ENCODE peak calls at places on chromosomes 2 and 18, in ten cellular contexts. E is mammary epithelial cell, Q is fibroblast of mammary gland, G is K562, F is RWPE2, Z is aorta, W is lung, D is AG04450, H is adrenal gland, I is dorsolateral prefrontal cortex. S is an unnamed sample.

GRCh38 chr2:12534646-12535263 is 182.0 kb upstream of the TRIB2 start:
- DNase-seq in E (peak), Q (peak), G (no peak), F (no peak), Z (no peak), W (no peak), D (peak), H (no peak), I (peak), S (peak)

GRCh38 chr2:12661472-12661871 is 55.3 kb upstream of the TRIB2 start:
- DNase-seq in E (peak), Q (no peak), G (no peak), F (no peak), Z (no peak), W (no peak), D (no peak), H (no peak), I (no peak), S (no peak)

GRCh38 chr2:49973917-49974368 is 819.6 kb upstream of the FSHR start:
- DNase-seq in E (peak), Q (peak), G (no peak), F (no peak), Z (peak), W (peak), D (no peak), H (peak), I (peak), S (no peak)

GRCh38 chr2:96977631-96978195 is 8.7 kb downstream of the FAM178B start:
- DNase-seq in E (peak), Q (peak), G (peak), F (no peak), Z (no peak), W (no peak), D (no peak), H (no peak), I (peak), S (no peak)

GRCh38 chr2:194696690-194697089 is 960.3 kb upstream of the SLC39A10 start:
- DNase-seq in E (no peak), Q (no peak), G (no peak), F (no peak), Z (no peak), W (no peak), D (no peak), H (no peak), I (no peak), S (no peak)

GRCh38 chr18:46756559-46757201 is at the start of gene ST8SIA5:
- DNase-seq in E (no peak), Q (no peak), G (no peak), F (no peak), Z (no peak), W (no peak), D (no peak), H (peak), I (no peak), S (no peak)

GRCh38 chr2:220787251-220787650 is 784.9 kb downstream of the EPHA4 start:
- DNase-seq in E (no peak), Q (no peak), G (no peak), F (no peak), Z (no peak), W (no peak), D (no peak), H (no peak), I (no peak), S (no peak)

GRCh38 chr2:29273704-29274611 is 158.7 kb downstream of the CLIP4 start:
- DNase-seq in E (peak), Q (no peak), G (no peak), F (no peak), Z (no peak), W (no peak), D (no peak), H (no peak), I (no peak), S (no peak)

GRCh38 chr2:36993841-36994620 is 27.7 kb upstream of the STRN start:
- DNase-seq in E (no peak), Q (peak), G (no peak), F (no peak), Z (no peak), W (no peak), D (no peak), H (no peak), I (no peak), S (no peak)

GRCh38 chr2:217858519-217859466 is 144.0 kb downstream of the TNS1 start:
- DNase-seq in E (no peak), Q (peak), G (peak), F (no peak), Z (peak), W (peak), D (peak), H (peak), I (peak), S (peak)

GRCh38 chr2:218894168-218895157 is 13.8 kb downstream of the WNT10A start:
- DNase-seq in E (peak), Q (no peak), G (no peak), F (peak), Z (no peak), W (no peak), D (no peak), H (peak), I (no peak), S (no peak)

GRCh38 chr2:121155502-121156056 is 129.4 kb downstream of the TFCP2L1 start:
- DNase-seq in E (no peak), Q (no peak), G (no peak), F (no peak), Z (no peak), W (peak), D (no peak), H (no peak), I (no peak), S (no peak)

GRCh38 chr2:149661844-149662243 is 74.3 kb upstream of the MMADHC start:
- DNase-seq in E (peak), Q (peak), G (no peak), F (no peak), Z (no peak), W (peak), D (peak), H (no peak), I (no peak), S (peak)

GRCh38 chr2:45759310-45759851 is 107.9 kb downstream of the PRKCE start:
- DNase-seq in E (no peak), Q (peak), G (no peak), F (no peak), Z (no peak), W (no peak), D (no peak), H (peak), I (peak), S (no peak)

GRCh38 chr2:234025475-234025874 is 25.0 kb upstream of the SPP2 start:
- DNase-seq in E (no peak), Q (no peak), G (no peak), F (no peak), Z (no peak), W (no peak), D (no peak), H (no peak), I (no peak), S (no peak)

GRCh38 chr2:201697899-201698298 is 545 bp downstream of the MPP4 start:
- DNase-seq in E (peak), Q (peak), G (no peak), F (no peak), Z (no peak), W (no peak), D (peak), H (no peak), I (no peak), S (peak)

GRCh38 chr2:181305151-181306123 is 151.7 kb upstream of the ITGA4 start:
- DNase-seq in E (no peak), Q (peak), G (peak), F (no peak), Z (no peak), W (no peak), D (no peak), H (no peak), I (no peak), S (no peak)

GRCh38 chr2:181308731-181309130 is 148.5 kb upstream of the ITGA4 start:
- DNase-seq in E (no peak), Q (no peak), G (no peak), F (no peak), Z (no peak), W (no peak), D (no peak), H (no peak), I (no peak), S (no peak)

GRCh38 chr2:181307203-181307991 is 149.8 kb upstream of the ITGA4 start:
- DNase-seq in E (no peak), Q (no peak), G (no peak), F (no peak), Z (no peak), W (no peak), D (no peak), H (no peak), I (no peak), S (no peak)

GRCh38 chr2:181309161-181309560 is 148.0 kb upstream of the ITGA4 start:
- DNase-seq in E (no peak), Q (no peak), G (no peak), F (no peak), Z (no peak), W (no peak), D (no peak), H (no peak), I (no peak), S (no peak)

GRCh38 chr2:181306785-181307184 is 150.4 kb upstream of the ITGA4 start:
- DNase-seq in E (no peak), Q (no peak), G (no peak), F (no peak), Z (no peak), W (no peak), D (no peak), H (no peak), I (no peak), S (no peak)
- H3K4me3 ChIP-seq in E (no peak), Q (no peak), G (no peak), F (no peak), Z (no peak), W (no peak), D (no peak), H (no peak), I (no peak), S (no peak)

GRCh38 chr2:101328474-101329007 is 20.0 kb upstream of the RNF149 start:
- DNase-seq in E (peak), Q (peak), G (no peak), F (no peak), Z (no peak), W (peak), D (peak), H (peak), I (no peak), S (no peak)

GRCh38 chr2:101330253-101330921 is 21.9 kb upstream of the RNF149 start:
- DNase-seq in E (peak), Q (no peak), G (no peak), F (no peak), Z (no peak), W (no peak), D (no peak), H (no peak), I (peak), S (no peak)

GRCh38 chr2:101331202-101331601 is 22.7 kb upstream of the RNF149 start:
- DNase-seq in E (no peak), Q (no peak), G (no peak), F (no peak), Z (no peak), W (no peak), D (no peak), H (no peak), I (no peak), S (no peak)

GRCh38 chr2:101327863-101328394 is 19.4 kb upstream of the RNF149 start:
- DNase-seq in E (peak), Q (no peak), G (no peak), F (peak), Z (no peak), W (peak), D (no peak), H (no peak), I (no peak), S (no peak)

DNA sequence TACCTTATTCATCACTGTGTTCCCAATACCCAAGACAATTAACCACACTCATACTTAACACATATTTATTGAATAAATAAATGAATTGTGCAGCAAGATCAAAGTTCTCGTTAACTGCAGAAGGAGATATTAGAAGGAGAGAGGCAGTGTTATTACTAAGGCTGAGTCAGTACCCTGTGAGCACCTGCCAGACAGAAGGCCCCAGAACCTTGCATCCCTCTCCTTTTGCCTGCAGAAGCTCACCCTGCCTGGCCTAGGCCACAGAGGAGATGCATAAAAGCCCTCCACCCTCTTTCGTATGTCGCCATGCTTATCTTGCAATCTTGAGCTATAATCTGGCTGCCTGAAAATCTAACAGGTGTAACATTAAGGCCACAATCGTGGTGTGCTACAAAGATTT is 20.5 kb upstream of the RNF149 start:
- DNase-seq in E (peak), Q (no peak), G (no peak), F (no peak), Z (no peak), W (no peak), D (no peak), H (no peak), I (no peak), S (no peak)
- H3K4me3 ChIP-seq in E (no peak), Q (no peak), G (no peak), F (no peak), Z (no peak), W (no peak), D (no peak), H (no peak), I (no peak), S (no peak)

GRCh38 chr18:7607535-7608173 is 40.5 kb downstream of the PTPRM start:
- DNase-seq in E (no peak), Q (no peak), G (no peak), F (no peak), Z (no peak), W (no peak), D (no peak), H (no peak), I (no peak), S (no peak)

GRCh38 chr18:7609617-7610016 is 42.5 kb downstream of the PTPRM start:
- DNase-seq in E (no peak), Q (no peak), G (no peak), F (no peak), Z (no peak), W (no peak), D (no peak), H (no peak), I (no peak), S (no peak)

GRCh38 chr18:7605705-7606104 is 38.6 kb downstream of the PTPRM start:
- DNase-seq in E (no peak), Q (no peak), G (no peak), F (no peak), Z (no peak), W (no peak), D (no peak), H (no peak), I (no peak), S (no peak)

GRCh38 chr18:7608174-7608550 is 41.0 kb downstream of the PTPRM start:
- DNase-seq in E (no peak), Q (no peak), G (no peak), F (no peak), Z (no peak), W (no peak), D (no peak), H (no peak), I (no peak), S (no peak)

DNA sequence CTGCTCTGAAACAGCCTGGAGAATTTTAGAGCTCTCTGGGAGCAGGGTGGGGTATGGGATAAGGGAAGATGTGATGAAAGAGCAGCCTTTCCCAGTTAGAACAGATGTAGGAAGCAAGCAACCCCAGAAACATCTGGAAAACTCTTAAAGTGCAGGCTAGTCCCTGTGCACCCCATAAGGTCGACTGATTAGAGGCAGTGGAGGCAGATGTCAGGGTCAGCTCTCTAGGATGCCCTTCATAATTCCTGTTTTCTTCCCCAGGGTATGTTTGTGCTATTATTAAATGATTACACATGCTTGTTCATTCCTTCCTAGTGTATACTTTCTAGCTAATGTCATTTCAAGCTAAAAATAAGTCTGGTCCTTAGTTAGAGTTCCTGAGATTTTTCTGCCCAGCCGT is 41.7 kb downstream of the PTPRM start:
- DNase-seq in E (no peak), Q (peak), G (no peak), F (no peak), Z (no peak), W (no peak), D (no peak), H (no peak), I (no peak), S (no peak)
- H3K4me3 ChIP-seq in E (no peak), Q (no peak), G (no peak), F (no peak), Z (no peak), W (no peak), D (no peak), H (no peak), I (no peak), S (no peak)

DNA sequence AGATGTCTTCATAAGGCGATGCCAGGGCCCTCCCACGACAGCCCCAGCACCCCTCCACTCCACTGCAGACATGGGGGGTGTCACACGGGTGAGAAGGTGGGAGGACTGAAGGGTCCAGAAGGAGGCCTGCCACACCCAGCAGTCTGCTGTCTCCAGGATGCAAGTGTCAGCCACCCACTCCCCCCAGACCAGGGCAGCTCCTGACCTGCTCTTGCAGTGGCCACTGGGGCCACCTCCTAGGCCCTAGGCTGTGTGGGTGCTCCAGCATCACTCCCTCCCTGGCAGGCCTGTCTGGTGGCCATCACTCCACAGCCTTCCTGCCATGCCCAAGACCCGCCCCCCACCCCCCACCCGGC is 171.0 kb downstream of the CELF4 start:
- DNase-seq in E (no peak), Q (no peak), G (no peak), F (no peak), Z (no peak), W (no peak), D (no peak), H (no peak), I (no peak), S (no peak)
- H3K4me3 ChIP-seq in E (no peak), Q (no peak), G (no peak), F (no peak), Z (no peak), W (no peak), D (peak), H (no peak), I (peak), S (no peak)

GRCh38 chr2:172095146-172095904 is 7.4 kb downstream of the DLX2 start:
- DNase-seq in E (peak), Q (peak), G (no peak), F (peak), Z (peak), W (no peak), D (peak), H (peak), I (no peak), S (peak)
- H3K4me3 ChIP-seq in E (peak), Q (peak), G (no peak), F (peak), Z (peak), W (no peak), D (peak), H (no peak), I (peak), S (peak)

DNA sequence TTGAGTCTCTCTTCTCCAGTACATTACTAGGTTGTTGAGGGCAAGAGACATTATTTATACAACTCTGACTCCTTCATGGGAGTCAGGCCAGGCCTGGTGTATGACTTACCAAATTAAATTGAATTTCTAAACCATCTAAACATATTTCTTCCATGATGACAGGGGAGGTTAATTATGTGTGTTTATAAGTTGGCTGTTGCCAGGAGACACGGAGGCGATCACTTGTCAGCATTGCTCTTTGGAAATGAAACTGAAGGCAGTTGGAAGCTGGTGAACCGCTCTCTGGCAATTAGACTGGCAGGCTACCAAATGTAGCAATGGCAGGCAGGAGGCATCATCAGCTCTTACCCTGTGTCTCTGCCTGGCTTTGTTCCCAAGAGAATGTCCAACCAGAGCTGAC is 241.4 kb downstream of the KCNS3 start:
- DNase-seq in E (no peak), Q (peak), G (no peak), F (no peak), Z (no peak), W (no peak), D (peak), H (peak), I (no peak), S (peak)
- H3K4me3 ChIP-seq in E (no peak), Q (no peak), G (no peak), F (no peak), Z (no peak), W (no peak), D (no peak), H (no peak), I (no peak), S (no peak)

GRCh38 chr18:11729556-11729955 is 40.5 kb downstream of the GNAL start:
- DNase-seq in E (peak), Q (no peak), G (no peak), F (no peak), Z (no peak), W (no peak), D (no peak), H (no peak), I (no peak), S (no peak)

GRCh38 chr18:11736656-11737055 is 47.6 kb downstream of the GNAL start:
- DNase-seq in E (peak), Q (peak), G (no peak), F (no peak), Z (no peak), W (no peak), D (no peak), H (no peak), I (no peak), S (no peak)

GRCh38 chr18:11728247-11728646 is 39.2 kb downstream of the GNAL start:
- DNase-seq in E (peak), Q (peak), G (peak), F (no peak), Z (no peak), W (no peak), D (no peak), H (no peak), I (no peak), S (no peak)

GRCh38 chr18:11733031-11733430 is 44.0 kb downstream of the GNAL start:
- DNase-seq in E (peak), Q (peak), G (peak), F (no peak), Z (peak), W (peak), D (peak), H (peak), I (peak), S (peak)
- H3K4me3 ChIP-seq in E (peak), Q (no peak), G (no peak), F (peak), Z (no peak), W (no peak), D (peak), H (no peak), I (peak), S (no peak)

GRCh38 chr2:8582191-8582849 is 99.5 kb upstream of the ID2 start:
- DNase-seq in E (no peak), Q (no peak), G (no peak), F (no peak), Z (no peak), W (no peak), D (no peak), H (peak), I (peak), S (no peak)

GRCh38 chr2:8582850-8583399 is 98.9 kb upstream of the ID2 start:
- DNase-seq in E (no peak), Q (no peak), G (no peak), F (no peak), Z (no peak), W (no peak), D (no peak), H (peak), I (no peak), S (no peak)

GRCh38 chr2:8583400-8584173 is 98.3 kb upstream of the ID2 start:
- DNase-seq in E (no peak), Q (peak), G (peak), F (peak), Z (peak), W (peak), D (no peak), H (peak), I (peak), S (no peak)

GRCh38 chr2:8586397-8587051 is 95.3 kb upstream of the ID2 start:
- DNase-seq in E (no peak), Q (no peak), G (no peak), F (no peak), Z (no peak), W (no peak), D (no peak), H (no peak), I (no peak), S (no peak)

GRCh38 chr2:8584174-8585066 is 97.4 kb upstream of the ID2 start:
- DNase-seq in E (no peak), Q (no peak), G (no peak), F (no peak), Z (no peak), W (no peak), D (no peak), H (peak), I (peak), S (no peak)
- H3K4me3 ChIP-seq in E (no peak), Q (no peak), G (no peak), F (no peak), Z (no peak), W (peak), D (no peak), H (no peak), I (no peak), S (no peak)

GRCh38 chr2:240455227-240455718 is 19.8 kb downstream of the GPC1 start:
- DNase-seq in E (no peak), Q (no peak), G (no peak), F (no peak), Z (no peak), W (no peak), D (no peak), H (no peak), I (no peak), S (no peak)

GRCh38 chr2:240454031-240454901 is 18.8 kb downstream of the GPC1 start:
- DNase-seq in E (no peak), Q (no peak), G (no peak), F (no peak), Z (no peak), W (no peak), D (no peak), H (no peak), I (peak), S (no peak)

GRCh38 chr2:240451791-240452470 is 16.5 kb downstream of the GPC1 start:
- DNase-seq in E (no peak), Q (no peak), G (no peak), F (peak), Z (peak), W (no peak), D (no peak), H (no peak), I (no peak), S (no peak)

GRCh38 chr2:240452471-240453256 is 17.2 kb downstream of the GPC1 start:
- DNase-seq in E (peak), Q (peak), G (peak), F (peak), Z (peak), W (peak), D (no peak), H (peak), I (no peak), S (no peak)

GRCh38 chr2:240453461-240454030 is 18.1 kb downstream of the GPC1 start:
- DNase-seq in E (no peak), Q (no peak), G (no peak), F (peak), Z (peak), W (no peak), D (no peak), H (no peak), I (no peak), S (no peak)
- H3K4me3 ChIP-seq in E (no peak), Q (no peak), G (no peak), F (peak), Z (no peak), W (no peak), D (peak), H (no peak), I (peak), S (no peak)